ENCODE peak calls at places on chromosome 2, in six cellular contexts. One of them, this sample, is unnamed.

GRCh38 chr2:64327510-64328414 is 126.2 kb upstream of the LGALSL start:
- DNase-seq in ELF-1: no peak
- DNase-seq in colonic mucosa: no peak
- DNase-seq in A172: no peak
- DNase-seq in sciatic nerve: peak
- DNase-seq in HFFc6: no peak
- DNase-seq in this sample: peak

GRCh38 chr2:200021449-200022114 is 66.2 kb downstream of the MAIP1 start:
- DNase-seq in colonic mucosa: no peak
- DNase-seq in A172: no peak
- DNase-seq in HFFc6: no peak
- DNase-seq in sciatic nerve: no peak
- DNase-seq in ELF-1: no peak
- DNase-seq in this sample: no peak

GRCh38 chr2:216863946-216864345 is 4.1 kb upstream of the TNP1 start:
- DNase-seq in colonic mucosa: no peak
- DNase-seq in A172: no peak
- DNase-seq in ELF-1: no peak
- DNase-seq in sciatic nerve: no peak
- DNase-seq in HFFc6: no peak
- DNase-seq in this sample: no peak

GRCh38 chr2:20519309-20519708 is 72.4 kb downstream of the RHOB start:
- DNase-seq in ELF-1: no peak
- DNase-seq in colonic mucosa: no peak
- DNase-seq in HFFc6: no peak
- DNase-seq in A172: no peak
- DNase-seq in sciatic nerve: peak
- DNase-seq in this sample: no peak

GRCh38 chr2:224887159-224887558 is 155.1 kb downstream of the DOCK10 start:
- DNase-seq in HFFc6: peak
- DNase-seq in ELF-1: no peak
- DNase-seq in sciatic nerve: no peak
- DNase-seq in colonic mucosa: no peak
- DNase-seq in A172: no peak
- DNase-seq in this sample: no peak

GRCh38 chr2:32805104-32806095 is 141.4 kb upstream of the LTBP1 start:
- DNase-seq in A172: peak
- DNase-seq in colonic mucosa: peak
- DNase-seq in sciatic nerve: no peak
- DNase-seq in ELF-1: no peak
- DNase-seq in HFFc6: peak
- DNase-seq in this sample: no peak

GRCh38 chr2:203072371-203072770 is 57.7 kb downstream of the NBEAL1 start:
- DNase-seq in ELF-1: no peak
- DNase-seq in sciatic nerve: no peak
- DNase-seq in A172: no peak
- DNase-seq in HFFc6: no peak
- DNase-seq in colonic mucosa: no peak
- DNase-seq in this sample: no peak

GRCh38 chr2:102251042-102251848 is 60.1 kb upstream of the IL1RL1 start:
- DNase-seq in sciatic nerve: peak
- DNase-seq in HFFc6: no peak
- DNase-seq in colonic mucosa: peak
- DNase-seq in A172: no peak
- DNase-seq in ELF-1: peak
- DNase-seq in this sample: no peak

This sample was measured in prostate gland.